ENCODE peak calls at places on chromosomes 3 and 15, in five cellular contexts. A is H1, T is K562, H is HCT116, Q is GM12878. U is an unnamed sample.

GRCh38 chr3:99903844-99904243 is 86.2 kb downstream of the CMSS1 start:
- DNase-seq in A (no peak), Q (no peak), H (no peak), T (no peak), U (no peak)

GRCh38 chr3:127789051-127789450 is 33.3 kb downstream of the MGLL start:
- DNase-seq in A (no peak), T (no peak), Q (no peak), H (no peak), U (no peak)

GRCh38 chr3:59581000-59581399 is 531.2 kb upstream of the CFAP20DC start:
- DNase-seq in A (no peak), Q (no peak), H (no peak), T (no peak), U (no peak)

GRCh38 chr3:49872801-49873281 is 3.1 kb upstream of the CAMKV start:
- DNase-seq in A (no peak), H (no peak), Q (no peak), T (no peak), U (no peak)

GRCh38 chr15:89559865-89560264 is 15.4 kb upstream of the TICRR start:
- DNase-seq in H (no peak), T (no peak), A (no peak), Q (no peak), U (no peak)

GRCh38 chr15:90917569-90917968 is 14.5 kb downstream of the MAN2A2 start:
- DNase-seq in T (no peak), A (no peak), Q (no peak), H (no peak), U (no peak)

GRCh38 chr3:140384028-140384771 is 293.7 kb upstream of the TRIM42 start:
- DNase-seq in H (no peak), T (no peak), Q (no peak), A (no peak), U (no peak)

GRCh38 chr3:135141092-135141491 is 346.0 kb downstream of the EPHB1 start:
- DNase-seq in T (no peak), Q (no peak), H (no peak), A (no peak), U (no peak)

GRCh38 chr3:154943981-154944380 is 136.1 kb upstream of the MME start:
- DNase-seq in H (no peak), A (no peak), Q (no peak), T (no peak), U (no peak)

GRCh38 chr3:19232566-19232965 is 84.3 kb downstream of the KCNH8 start:
- DNase-seq in Q (no peak), H (no peak), A (no peak), T (no peak), U (no peak)
- TF ChIP-seq ATF3 in Q (no peak), H (no peak), A (no peak), T (no peak), U (no peak)

DNA sequence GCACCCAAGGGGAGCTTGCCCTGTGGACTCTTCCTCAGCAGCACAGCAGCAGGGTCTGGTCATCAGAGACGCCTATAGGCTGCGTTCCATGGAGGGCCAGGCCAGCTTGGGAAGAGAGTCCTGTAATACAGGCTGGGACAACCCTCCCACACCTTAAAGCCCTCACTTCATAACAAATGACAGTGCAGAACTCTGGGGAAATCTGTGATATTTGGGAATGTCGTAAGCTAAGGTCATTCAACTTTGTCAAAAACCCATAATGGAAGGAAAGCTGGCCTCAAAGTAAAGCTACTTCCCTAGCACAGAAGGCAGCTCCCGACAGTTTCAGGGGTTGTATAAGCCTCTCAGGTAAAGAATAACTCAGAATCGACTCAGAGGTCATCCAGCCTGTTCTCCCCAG is 133.1 kb downstream of the MEGF11 start:
- DNase-seq in A (no peak), T (no peak), H (no peak), Q (no peak), U (no peak)
- H3K27me3 ChIP-seq in A (no peaks in the 10 kb centered on the region), T (peaks cover 35% of the 10 kb centered on the region), H (no peaks in the 10 kb centered on the region), Q (peaks cover 4% of the 10 kb centered on the region), U (peaks cover 3% of the 10 kb centered on the region)

GRCh38 chr3:69740103-69741021 is 1.1 kb downstream of the MITF start:
- DNase-seq in T (peak; percentile 77), Q (no peak), A (peak; percentile 19), H (no peak), U (no peak)
- TF ChIP-seq ATF3 in T (no peak), Q (no peak), A (no peak), H (no peak), U (no peak)

GRCh38 chr3:196080517-196080841 is 1.4 kb downstream of the TFRC start:
- DNase-seq in H (no peak), A (no peak), T (peak; percentile 60), Q (no peak), U (no peak)
- H3K27me3 ChIP-seq in H (no peaks in the 10 kb centered on the region), A (no peaks in the 10 kb centered on the region), T (no peaks in the 10 kb centered on the region), Q (no peaks in the 10 kb centered on the region), U (no peaks in the 10 kb centered on the region)

GRCh38 chr15:99708563-99708962 is 24.7 kb downstream of the LYSMD4 start:
- DNase-seq in H (peak; percentile 79), T (peak; percentile 58), A (no peak), Q (no peak), U (no peak)
- TF ChIP-seq ATF3 in H (no peak), T (no peak), A (no peak), Q (no peak), U (no peak)

DNA sequence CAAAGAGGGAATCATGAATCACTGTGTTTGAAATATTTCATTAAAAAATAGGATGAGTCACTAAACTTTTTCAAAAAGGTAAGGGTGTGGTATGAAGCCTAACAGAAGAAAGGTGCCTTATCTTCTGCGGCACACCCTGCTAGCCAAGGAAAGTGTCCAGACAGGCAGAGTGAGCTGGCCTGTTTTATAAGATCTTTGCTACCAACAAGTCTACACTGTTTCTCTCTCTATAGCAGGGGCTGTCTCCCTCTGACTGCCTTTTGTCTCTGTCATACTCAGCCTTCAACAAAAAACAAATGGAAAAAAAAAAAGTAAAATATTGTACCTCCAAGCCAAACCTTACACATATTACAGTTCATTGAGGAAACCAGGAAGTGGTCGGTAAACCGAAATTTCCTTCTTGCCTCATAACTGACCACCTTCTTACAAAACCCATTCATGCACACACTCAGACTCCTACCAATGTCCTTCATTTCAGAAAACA is 9.1 kb downstream of the ZDHHC3 start:
- DNase-seq in Q (no peak), T (peak; percentile 82), H (peak; percentile 79), A (no peak), U (no peak)
- H3K27me3 ChIP-seq in Q (no peaks in the 10 kb centered on the region), T (no peaks in the 10 kb centered on the region), H (no peaks in the 10 kb centered on the region), A (no peaks in the 10 kb centered on the region), U (no peaks in the 10 kb centered on the region)

DNA sequence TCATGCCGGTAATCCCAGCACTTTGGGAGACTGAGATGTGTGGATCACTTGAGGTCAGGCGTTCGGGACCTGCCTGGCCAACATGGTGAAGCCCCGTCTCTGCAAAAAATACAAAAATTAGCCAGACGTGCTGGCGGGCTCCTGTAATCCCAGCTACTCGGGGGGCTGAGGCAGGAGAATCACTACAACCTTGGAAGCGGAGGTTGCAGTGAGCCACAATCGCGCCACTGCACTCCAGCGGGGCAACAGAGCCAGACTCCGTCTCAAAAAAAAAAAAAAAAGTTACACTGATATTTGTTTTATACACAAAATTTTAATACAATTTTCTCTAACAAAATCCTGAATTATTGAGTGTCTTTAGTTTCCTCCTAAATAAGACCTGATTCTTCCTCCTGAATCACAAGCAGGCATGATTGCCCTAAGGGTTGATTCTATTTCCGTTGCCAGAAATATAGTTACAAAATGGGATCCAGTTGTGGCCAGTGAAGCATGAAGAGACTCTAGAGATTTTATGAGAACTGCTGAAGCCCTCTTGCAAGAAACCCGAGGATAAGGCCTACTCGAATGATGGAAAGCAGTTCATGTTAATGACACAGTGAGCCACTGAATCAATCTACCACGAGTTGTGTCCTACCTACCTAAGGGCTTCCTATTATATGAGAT is 9.6 kb upstream of the SMARCC1 start:
- DNase-seq in H (no peak), T (no peak), Q (no peak), A (no peak), U (no peak)
- TF ChIP-seq ATF3 in H (no peak), T (no peak), Q (no peak), A (no peak), U (no peak)